ENCODE peak calls at places on chromosomes 4 and X, in five cellular contexts. One of them, this sample, is unnamed.

GRCh38 chr4:64857815-64858214 is 448.6 kb upstream of the TECRL start:
- DNase-seq in G401: no peak
- DNase-seq in GM12891: no peak
- DNase-seq in OCI-M1: peak
- DNase-seq in NCI-H1092 treated with DMSO at 0.1 percent for 48 hours: no peak
- DNase-seq in this sample: no peak

GRCh38 chr4:152480901-152481300 is 55.0 kb downstream of the FBXW7 start:
- DNase-seq in G401: no peak
- DNase-seq in GM12891: no peak
- DNase-seq in OCI-M1: no peak
- DNase-seq in NCI-H1092 treated with DMSO at 0.1 percent for 48 hours: no peak
- DNase-seq in this sample: no peak

GRCh38 chr4:12724520-12724919 is 759.6 kb downstream of the RAB28 start:
- DNase-seq in G401: no peak
- DNase-seq in GM12891: no peak
- DNase-seq in OCI-M1: peak
- DNase-seq in NCI-H1092 treated with DMSO at 0.1 percent for 48 hours: peak
- DNase-seq in this sample: no peak

GRCh38 chrX:40644175-40644574 is 3.2 kb downstream of the CXorf38 start:
- DNase-seq in G401: no peak
- DNase-seq in GM12891: no peak
- DNase-seq in OCI-M1: peak
- DNase-seq in NCI-H1092 treated with DMSO at 0.1 percent for 48 hours: no peak
- DNase-seq in this sample: no peak

GRCh38 chr4:55409468-55410171 is 13.9 kb downstream of the TMEM165 start:
- DNase-seq in G401: peak
- DNase-seq in GM12891: no peak
- DNase-seq in OCI-M1: no peak
- DNase-seq in NCI-H1092 treated with DMSO at 0.1 percent for 48 hours: no peak
- DNase-seq in this sample: no peak

GRCh38 chr4:2273657-2274319 is 11.9 kb upstream of the MXD4 start:
- DNase-seq in G401: no peak
- DNase-seq in GM12891: no peak
- DNase-seq in OCI-M1: no peak
- DNase-seq in NCI-H1092 treated with DMSO at 0.1 percent for 48 hours: no peak
- DNase-seq in this sample: no peak

GRCh38 chrX:107676559-107677378 is 48.5 kb downstream of the PRPS1 start:
- DNase-seq in G401: peak
- DNase-seq in GM12891: no peak
- DNase-seq in OCI-M1: peak
- DNase-seq in NCI-H1092 treated with DMSO at 0.1 percent for 48 hours: no peak
- DNase-seq in this sample: peak

GRCh38 chr4:119116925-119117900 is 18.4 kb upstream of the MYOZ2 start:
- DNase-seq in G401: no peak
- DNase-seq in GM12891: no peak
- DNase-seq in OCI-M1: no peak
- DNase-seq in NCI-H1092 treated with DMSO at 0.1 percent for 48 hours: no peak
- DNase-seq in this sample: no peak

GRCh38 chrX:69948398-69948797 is 101.3 kb downstream of the AWAT2 start:
- DNase-seq in G401: no peak
- DNase-seq in GM12891: no peak
- DNase-seq in OCI-M1: no peak
- DNase-seq in NCI-H1092 treated with DMSO at 0.1 percent for 48 hours: no peak
- DNase-seq in this sample: no peak

GRCh38 chr4:3293410-3294391 is 880 bp downstream of the RGS12 start:
- DNase-seq in G401: no peak
- DNase-seq in GM12891: no peak
- DNase-seq in OCI-M1: no peak
- DNase-seq in NCI-H1092 treated with DMSO at 0.1 percent for 48 hours: no peak
- DNase-seq in this sample: peak

GRCh38 chr4:41594439-41594838 is 56.5 kb downstream of the LIMCH1 start:
- DNase-seq in G401: peak
- DNase-seq in GM12891: no peak
- DNase-seq in OCI-M1: no peak
- DNase-seq in NCI-H1092 treated with DMSO at 0.1 percent for 48 hours: no peak
- DNase-seq in this sample: no peak

GRCh38 chrX:14697453-14697852 is 168.1 kb downstream of the GLRA2 start:
- DNase-seq in G401: no peak
- DNase-seq in GM12891: peak
- DNase-seq in OCI-M1: peak
- DNase-seq in NCI-H1092 treated with DMSO at 0.1 percent for 48 hours: peak
- DNase-seq in this sample: no peak

GRCh38 chr4:1730532-1731135 is 9.3 kb downstream of the TACC3 start:
- DNase-seq in G401: no peak
- DNase-seq in GM12891: no peak
- DNase-seq in OCI-M1: no peak
- DNase-seq in NCI-H1092 treated with DMSO at 0.1 percent for 48 hours: no peak
- DNase-seq in this sample: no peak

GRCh38 chrX:153687121-153688039 is at the start of gene SLC6A8:
- DNase-seq in G401: peak
- DNase-seq in GM12891: no peak
- DNase-seq in OCI-M1: peak
- DNase-seq in NCI-H1092 treated with DMSO at 0.1 percent for 48 hours: peak
- DNase-seq in this sample: peak

GRCh38 chr4:24813732-24814131 is 18.4 kb downstream of the SOD3 start:
- DNase-seq in G401: no peak
- DNase-seq in GM12891: no peak
- DNase-seq in OCI-M1: no peak
- DNase-seq in NCI-H1092 treated with DMSO at 0.1 percent for 48 hours: no peak
- DNase-seq in this sample: no peak